ENCODE peak calls at places on chromosome 20, in four cellular contexts. R is nephron progenitor cell, Y is AG10803, L is HFFc6. M is an unnamed sample.

GRCh38 chr20:2695206-2695983 is 2.8 kb downstream of the EBF4 start:
- DNase-seq in L (no peak), Y (no peak), R (no peak), M (peak)

GRCh38 chr20:57908226-57908625 is 198.4 kb upstream of the PMEPA1 start:
- DNase-seq in Y (no peak), R (no peak), L (no peak), M (no peak)

GRCh38 chr20:21503345-21503744 is 10.5 kb downstream of the NKX2-2 start:
- DNase-seq in Y (peak), R (no peak), L (peak), M (no peak)

GRCh38 chr20:35319206-35320197 is 27.3 kb upstream of the FAM83C start:
- DNase-seq in R (no peak), L (peak), Y (no peak), M (no peak)

GRCh38 chr20:44648068-44648467 is 3.4 kb downstream of the ADA start:
- DNase-seq in Y (no peak), R (no peak), L (no peak), M (no peak)

GRCh38 chr20:18166939-18167338 is 29.3 kb downstream of the KAT14 start:
- DNase-seq in Y (no peak), R (no peak), L (no peak), M (no peak)

GRCh38 chr20:36572701-36573102 is 695 bp upstream of the TGIF2 start:
- DNase-seq in L (peak), R (no peak), Y (peak), M (no peak)

GRCh38 chr20:51570755-51571469 is 28.4 kb upstream of the NFATC2 start:
- DNase-seq in L (no peak), Y (peak), R (no peak), M (no peak)

GRCh38 chr20:36121981-36122930 is 32.3 kb upstream of the EPB41L1 start:
- DNase-seq in R (no peak), L (no peak), Y (no peak), M (no peak)

GRCh38 chr20:43188234-43188653 is 1.5 kb downstream of the PTPRT start:
- DNase-seq in Y (no peak), L (no peak), R (no peak), M (no peak)

GRCh38 chr20:51470907-51471411 is 71.6 kb downstream of the NFATC2 start:
- DNase-seq in L (no peak), R (no peak), Y (no peak), M (no peak)

GRCh38 chr20:21102691-21103311 is 3.4 kb downstream of the LINC00237 start:
- DNase-seq in R (peak), Y (peak), L (no peak), M (no peak)

GRCh38 chr20:59068534-59068933 is 25.9 kb upstream of the PRELID3B start:
- DNase-seq in R (no peak), L (no peak), Y (no peak), M (no peak)

GRCh38 chr20:24909086-24909780 is 39.8 kb upstream of the CST7 start:
- DNase-seq in R (no peak), Y (no peak), L (no peak), M (no peak)

GRCh38 chr20:1463971-1464570 is 2.6 kb downstream of the NSFL1C start:
- DNase-seq in Y (no peak), L (no peak), R (no peak), M (no peak)

GRCh38 chr20:63691711-63692435 is 4.6 kb upstream of the TNFRSF6B start:
- DNase-seq in R (no peak), L (no peak), Y (no peak), M (no peak)

GRCh38 chr20:63690898-63691710 is 5.3 kb upstream of the TNFRSF6B start:
- DNase-seq in R (no peak), Y (no peak), L (no peak), M (no peak)

GRCh38 chr20:63693975-63694595 is 2.4 kb upstream of the TNFRSF6B start:
- DNase-seq in L (no peak), R (no peak), Y (no peak), M (no peak)

GRCh38 chr20:63693079-63693974 is 3.1 kb upstream of the TNFRSF6B start:
- DNase-seq in L (no peak), R (no peak), Y (no peak), M (no peak)

GRCh38 chr20:63692436-63693078 is 3.9 kb upstream of the TNFRSF6B start:
- DNase-seq in L (peak), R (no peak), Y (peak), M (no peak)
- TF ChIP-seq CTCF in L (peak), R (no peak), Y (peak), M (no peak)

GRCh38 chr20:60851826-60852704 is 400.0 kb upstream of the CDH4 start:
- DNase-seq in R (peak), Y (no peak), L (no peak), M (no peak)
- TF ChIP-seq CTCF in R (peak), Y (peak), L (peak), M (peak)

GRCh38 chr20:46128310-46129151 is 10.4 kb downstream of the CD40 start:
- DNase-seq in R (peak), Y (no peak), L (no peak), M (no peak)
- TF ChIP-seq CTCF in R (peak), Y (peak), L (peak), M (peak)

DNA sequence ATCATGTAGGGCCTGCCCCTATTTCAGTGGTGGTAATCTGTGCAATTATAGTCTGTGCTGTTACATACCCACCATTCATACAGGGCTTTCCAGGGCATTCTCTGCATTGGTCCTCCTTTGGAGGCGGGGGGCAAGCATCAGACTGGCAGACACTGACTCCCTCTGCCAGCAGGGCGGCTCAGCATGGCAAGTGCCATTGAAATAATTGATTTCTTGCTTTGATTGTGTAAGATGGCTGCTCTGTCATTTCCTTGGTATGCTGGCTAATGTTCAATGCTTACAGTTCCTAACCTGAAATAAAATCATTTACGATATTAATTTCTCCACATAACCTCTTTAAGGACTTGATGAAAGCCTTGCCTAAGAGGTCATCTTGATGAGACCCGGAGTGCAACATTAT is 387.1 kb downstream of the CDH4 start:
- DNase-seq in L (no peak), R (no peak), Y (peak), M (no peak)
- TF ChIP-seq CTCF in L (peak), R (no peak), Y (peak), M (no peak)

M was measured in type B pancreatic cell.